ENCODE peak calls at places on chromosomes 4 and X, in eight cellular contexts. One of them, this sample, is unnamed.

GRCh38 chr4:188930822-188931221 is 791.6 kb downstream of the TRIML1 start:
- DNase-seq in HT1080: no peak
- DNase-seq in T-helper 17 cell: no peak
- DNase-seq in PC-3: no peak
- DNase-seq in activated CD4-positive, CD25-positive, alpha-beta regulatory T cell treated with anti-CD3 and anti-CD28 coated beads, Interleukin-2, amount 50 U/mL, for 72 hours: no peak
- DNase-seq in GM13977: no peak
- DNase-seq in activated gamma-delta T cell treated with Interleukin-2 at 50 U/mL for 16 hours: peak; percentile 8
- DNase-seq in AG04450: no peak
- DNase-seq in this sample: no peak

GRCh38 chr4:189843392-189844009 is 97.2 kb upstream of the FRG1 start:
- DNase-seq in HT1080: no peak
- DNase-seq in activated CD4-positive, CD25-positive, alpha-beta regulatory T cell treated with anti-CD3 and anti-CD28 coated beads, Interleukin-2, amount 50 U/mL, for 72 hours: no peak
- DNase-seq in PC-3: no peak
- DNase-seq in activated gamma-delta T cell treated with Interleukin-2 at 50 U/mL for 16 hours: no peak
- DNase-seq in AG04450: no peak
- DNase-seq in T-helper 17 cell: no peak
- DNase-seq in GM13977: no peak
- DNase-seq in this sample: no peak

GRCh38 chr4:105352826-105353225 is 121.0 kb downstream of the PPA2 start:
- DNase-seq in HT1080: peak; percentile 47
- DNase-seq in T-helper 17 cell: no peak
- DNase-seq in GM13977: peak; percentile 30
- DNase-seq in AG04450: no peak
- DNase-seq in PC-3: no peak
- DNase-seq in activated CD4-positive, CD25-positive, alpha-beta regulatory T cell treated with anti-CD3 and anti-CD28 coated beads, Interleukin-2, amount 50 U/mL, for 72 hours: no peak
- DNase-seq in activated gamma-delta T cell treated with Interleukin-2 at 50 U/mL for 16 hours: no peak
- DNase-seq in this sample: peak; percentile 26

GRCh38 chr4:87679449-87680169 is 29.5 kb downstream of the DMP1 start:
- DNase-seq in PC-3: peak; percentile 53
- DNase-seq in activated gamma-delta T cell treated with Interleukin-2 at 50 U/mL for 16 hours: peak; percentile 24
- DNase-seq in AG04450: peak; percentile 46
- DNase-seq in activated CD4-positive, CD25-positive, alpha-beta regulatory T cell treated with anti-CD3 and anti-CD28 coated beads, Interleukin-2, amount 50 U/mL, for 72 hours: no peak
- DNase-seq in GM13977: peak; percentile 27
- DNase-seq in T-helper 17 cell: no peak
- DNase-seq in HT1080: peak; percentile 32
- DNase-seq in this sample: peak; percentile 46

GRCh38 chr4:155271557-155271956 is 63.1 kb downstream of the NPY2R start:
- DNase-seq in activated gamma-delta T cell treated with Interleukin-2 at 50 U/mL for 16 hours: no peak
- DNase-seq in T-helper 17 cell: no peak
- DNase-seq in GM13977: no peak
- DNase-seq in PC-3: no peak
- DNase-seq in AG04450: no peak
- DNase-seq in activated CD4-positive, CD25-positive, alpha-beta regulatory T cell treated with anti-CD3 and anti-CD28 coated beads, Interleukin-2, amount 50 U/mL, for 72 hours: no peak
- DNase-seq in HT1080: no peak
- DNase-seq in this sample: no peak

GRCh38 chr4:124279741-124280140 is 432.8 kb downstream of the ANKRD50 start:
- DNase-seq in activated gamma-delta T cell treated with Interleukin-2 at 50 U/mL for 16 hours: no peak
- DNase-seq in PC-3: peak; percentile 29
- DNase-seq in activated CD4-positive, CD25-positive, alpha-beta regulatory T cell treated with anti-CD3 and anti-CD28 coated beads, Interleukin-2, amount 50 U/mL, for 72 hours: no peak
- DNase-seq in HT1080: no peak
- DNase-seq in GM13977: no peak
- DNase-seq in AG04450: no peak
- DNase-seq in T-helper 17 cell: no peak
- DNase-seq in this sample: no peak

GRCh38 chrX:22025751-22026150 is 6.4 kb upstream of the PHEX start:
- DNase-seq in T-helper 17 cell: no peak
- DNase-seq in GM13977: no peak
- DNase-seq in activated gamma-delta T cell treated with Interleukin-2 at 50 U/mL for 16 hours: no peak
- DNase-seq in activated CD4-positive, CD25-positive, alpha-beta regulatory T cell treated with anti-CD3 and anti-CD28 coated beads, Interleukin-2, amount 50 U/mL, for 72 hours: no peak
- DNase-seq in HT1080: no peak
- DNase-seq in AG04450: no peak
- DNase-seq in PC-3: no peak
- DNase-seq in this sample: no peak

GRCh38 chrX:51743179-51743957 is at the start of gene GSPT2:
- DNase-seq in AG04450: peak; percentile 34
- DNase-seq in HT1080: peak; percentile 60
- DNase-seq in GM13977: peak; percentile 55
- DNase-seq in activated gamma-delta T cell treated with Interleukin-2 at 50 U/mL for 16 hours: peak; percentile 39
- DNase-seq in T-helper 17 cell: peak; percentile 7
- DNase-seq in PC-3: peak; percentile 61
- DNase-seq in activated CD4-positive, CD25-positive, alpha-beta regulatory T cell treated with anti-CD3 and anti-CD28 coated beads, Interleukin-2, amount 50 U/mL, for 72 hours: peak; percentile 60
- DNase-seq in this sample: peak; percentile 76

GRCh38 chrX:17464196-17464595 is 89.2 kb downstream of the NHS start:
- DNase-seq in GM13977: no peak
- DNase-seq in HT1080: peak; percentile 47
- DNase-seq in AG04450: no peak
- DNase-seq in activated gamma-delta T cell treated with Interleukin-2 at 50 U/mL for 16 hours: no peak
- DNase-seq in T-helper 17 cell: no peak
- DNase-seq in PC-3: peak; percentile 26
- DNase-seq in activated CD4-positive, CD25-positive, alpha-beta regulatory T cell treated with anti-CD3 and anti-CD28 coated beads, Interleukin-2, amount 50 U/mL, for 72 hours: no peak
- DNase-seq in this sample: no peak

GRCh38 chr4:140052050-140052449 is 101.9 kb downstream of the MAML3 start:
- DNase-seq in T-helper 17 cell: no peak
- DNase-seq in PC-3: peak; percentile 51
- DNase-seq in activated gamma-delta T cell treated with Interleukin-2 at 50 U/mL for 16 hours: peak; percentile 9
- DNase-seq in GM13977: peak; percentile 21
- DNase-seq in HT1080: no peak
- DNase-seq in AG04450: no peak
- DNase-seq in activated CD4-positive, CD25-positive, alpha-beta regulatory T cell treated with anti-CD3 and anti-CD28 coated beads, Interleukin-2, amount 50 U/mL, for 72 hours: no peak
- DNase-seq in this sample: peak; percentile 31

GRCh38 chr4:25760518-25761157 is 102.2 kb downstream of the SEL1L3 start:
- DNase-seq in PC-3: no peak
- DNase-seq in T-helper 17 cell: no peak
- DNase-seq in activated gamma-delta T cell treated with Interleukin-2 at 50 U/mL for 16 hours: no peak
- DNase-seq in AG04450: no peak
- DNase-seq in activated CD4-positive, CD25-positive, alpha-beta regulatory T cell treated with anti-CD3 and anti-CD28 coated beads, Interleukin-2, amount 50 U/mL, for 72 hours: no peak
- DNase-seq in GM13977: no peak
- DNase-seq in HT1080: no peak
- DNase-seq in this sample: no peak

GRCh38 chr4:183738081-183738673 is 79.1 kb downstream of the TRAPPC11 start:
- DNase-seq in AG04450: no peak
- DNase-seq in GM13977: peak; percentile 37
- DNase-seq in activated CD4-positive, CD25-positive, alpha-beta regulatory T cell treated with anti-CD3 and anti-CD28 coated beads, Interleukin-2, amount 50 U/mL, for 72 hours: no peak
- DNase-seq in HT1080: no peak
- DNase-seq in T-helper 17 cell: no peak
- DNase-seq in activated gamma-delta T cell treated with Interleukin-2 at 50 U/mL for 16 hours: no peak
- DNase-seq in PC-3: peak; percentile 94
- DNase-seq in this sample: no peak

GRCh38 chr4:151957163-151957562 is 196.4 kb upstream of the GATB start:
- DNase-seq in AG04450: no peak
- DNase-seq in activated CD4-positive, CD25-positive, alpha-beta regulatory T cell treated with anti-CD3 and anti-CD28 coated beads, Interleukin-2, amount 50 U/mL, for 72 hours: no peak
- DNase-seq in HT1080: no peak
- DNase-seq in PC-3: no peak
- DNase-seq in activated gamma-delta T cell treated with Interleukin-2 at 50 U/mL for 16 hours: no peak
- DNase-seq in T-helper 17 cell: no peak
- DNase-seq in GM13977: no peak
- DNase-seq in this sample: no peak

GRCh38 chr4:183182873-183183725 is 84.0 kb downstream of the WWC2 start:
- DNase-seq in T-helper 17 cell: no peak
- DNase-seq in activated gamma-delta T cell treated with Interleukin-2 at 50 U/mL for 16 hours: no peak
- DNase-seq in GM13977: no peak
- DNase-seq in PC-3: peak; percentile 64
- DNase-seq in HT1080: peak; percentile 94
- DNase-seq in AG04450: peak; percentile 42
- DNase-seq in activated CD4-positive, CD25-positive, alpha-beta regulatory T cell treated with anti-CD3 and anti-CD28 coated beads, Interleukin-2, amount 50 U/mL, for 72 hours: no peak
- DNase-seq in this sample: peak; percentile 94

GRCh38 chr4:122584517-122584916 is 36.3 kb downstream of the IL21 start:
- DNase-seq in T-helper 17 cell: no peak
- DNase-seq in PC-3: peak; percentile 64
- DNase-seq in AG04450: peak; percentile 33
- DNase-seq in HT1080: peak; percentile 87
- DNase-seq in activated gamma-delta T cell treated with Interleukin-2 at 50 U/mL for 16 hours: no peak
- DNase-seq in activated CD4-positive, CD25-positive, alpha-beta regulatory T cell treated with anti-CD3 and anti-CD28 coated beads, Interleukin-2, amount 50 U/mL, for 72 hours: no peak
- DNase-seq in GM13977: peak; percentile 24
- DNase-seq in this sample: peak; percentile 39

GRCh38 chrX:119482497-119483480 is 14.5 kb downstream of the SLC25A5 start:
- DNase-seq in PC-3: peak; percentile 45
- DNase-seq in GM13977: peak; percentile 71
- DNase-seq in AG04450: no peak
- DNase-seq in activated gamma-delta T cell treated with Interleukin-2 at 50 U/mL for 16 hours: peak; percentile 47
- DNase-seq in HT1080: no peak
- DNase-seq in activated CD4-positive, CD25-positive, alpha-beta regulatory T cell treated with anti-CD3 and anti-CD28 coated beads, Interleukin-2, amount 50 U/mL, for 72 hours: peak; percentile 67
- DNase-seq in T-helper 17 cell: peak; percentile 46
- DNase-seq in this sample: peak; percentile 14

GRCh38 chr4:127856485-127857447 is 23.9 kb upstream of the PLK4 start:
- DNase-seq in activated gamma-delta T cell treated with Interleukin-2 at 50 U/mL for 16 hours: no peak
- DNase-seq in AG04450: peak; percentile 55
- DNase-seq in T-helper 17 cell: no peak
- DNase-seq in HT1080: peak; percentile 61
- DNase-seq in activated CD4-positive, CD25-positive, alpha-beta regulatory T cell treated with anti-CD3 and anti-CD28 coated beads, Interleukin-2, amount 50 U/mL, for 72 hours: no peak
- DNase-seq in PC-3: peak; percentile 56
- DNase-seq in GM13977: peak; percentile 49
- DNase-seq in this sample: peak; percentile 71

GRCh38 chrX:69510137-69510715 is 6.1 kb downstream of the NALF2 start:
- DNase-seq in HT1080: no peak
- DNase-seq in AG04450: no peak
- DNase-seq in PC-3: no peak
- DNase-seq in activated CD4-positive, CD25-positive, alpha-beta regulatory T cell treated with anti-CD3 and anti-CD28 coated beads, Interleukin-2, amount 50 U/mL, for 72 hours: no peak
- DNase-seq in activated gamma-delta T cell treated with Interleukin-2 at 50 U/mL for 16 hours: no peak
- DNase-seq in GM13977: no peak
- DNase-seq in T-helper 17 cell: no peak
- DNase-seq in this sample: no peak

GRCh38 chrX:119343856-119344255 is 55.3 kb upstream of the SLC25A43 start:
- DNase-seq in GM13977: no peak
- DNase-seq in HT1080: peak; percentile 27
- DNase-seq in T-helper 17 cell: no peak
- DNase-seq in PC-3: peak; percentile 79
- DNase-seq in activated CD4-positive, CD25-positive, alpha-beta regulatory T cell treated with anti-CD3 and anti-CD28 coated beads, Interleukin-2, amount 50 U/mL, for 72 hours: no peak
- DNase-seq in AG04450: no peak
- DNase-seq in activated gamma-delta T cell treated with Interleukin-2 at 50 U/mL for 16 hours: no peak
- DNase-seq in this sample: no peak

GRCh38 chr4:17941731-17942130 is 79.8 kb downstream of the LCORL start:
- DNase-seq in PC-3: peak; percentile 1
- DNase-seq in AG04450: no peak
- DNase-seq in T-helper 17 cell: no peak
- DNase-seq in activated CD4-positive, CD25-positive, alpha-beta regulatory T cell treated with anti-CD3 and anti-CD28 coated beads, Interleukin-2, amount 50 U/mL, for 72 hours: no peak
- DNase-seq in HT1080: peak; percentile 29
- DNase-seq in GM13977: no peak
- DNase-seq in activated gamma-delta T cell treated with Interleukin-2 at 50 U/mL for 16 hours: no peak
- DNase-seq in this sample: no peak

GRCh38 chr4:6419452-6420028 is 52.9 kb downstream of the PPP2R2C start:
- DNase-seq in GM13977: no peak
- DNase-seq in activated gamma-delta T cell treated with Interleukin-2 at 50 U/mL for 16 hours: no peak
- DNase-seq in PC-3: no peak
- DNase-seq in activated CD4-positive, CD25-positive, alpha-beta regulatory T cell treated with anti-CD3 and anti-CD28 coated beads, Interleukin-2, amount 50 U/mL, for 72 hours: no peak
- DNase-seq in AG04450: no peak
- DNase-seq in HT1080: peak; percentile 38
- DNase-seq in T-helper 17 cell: no peak
- DNase-seq in this sample: no peak

GRCh38 chrX:150482537-150483217 is 85.7 kb upstream of the MTM1 start:
- DNase-seq in PC-3: peak; percentile 86
- DNase-seq in activated gamma-delta T cell treated with Interleukin-2 at 50 U/mL for 16 hours: no peak
- DNase-seq in AG04450: peak; percentile 11
- DNase-seq in activated CD4-positive, CD25-positive, alpha-beta regulatory T cell treated with anti-CD3 and anti-CD28 coated beads, Interleukin-2, amount 50 U/mL, for 72 hours: no peak
- DNase-seq in T-helper 17 cell: no peak
- DNase-seq in HT1080: peak; percentile 79
- DNase-seq in GM13977: no peak
- DNase-seq in this sample: peak; percentile 19

GRCh38 chr4:73859614-73860088 is 6.6 kb downstream of the PF4V1 start:
- DNase-seq in T-helper 17 cell: no peak
- DNase-seq in HT1080: no peak
- DNase-seq in AG04450: peak; percentile 74
- DNase-seq in PC-3: peak; percentile 36
- DNase-seq in activated CD4-positive, CD25-positive, alpha-beta regulatory T cell treated with anti-CD3 and anti-CD28 coated beads, Interleukin-2, amount 50 U/mL, for 72 hours: no peak
- DNase-seq in GM13977: no peak
- DNase-seq in activated gamma-delta T cell treated with Interleukin-2 at 50 U/mL for 16 hours: no peak
- DNase-seq in this sample: peak; percentile 94

GRCh38 chrX:9278475-9279270 is 186.2 kb upstream of the TBL1X start:
- DNase-seq in GM13977: no peak
- DNase-seq in AG04450: no peak
- DNase-seq in activated gamma-delta T cell treated with Interleukin-2 at 50 U/mL for 16 hours: no peak
- DNase-seq in HT1080: no peak
- DNase-seq in T-helper 17 cell: no peak
- DNase-seq in PC-3: no peak
- DNase-seq in activated CD4-positive, CD25-positive, alpha-beta regulatory T cell treated with anti-CD3 and anti-CD28 coated beads, Interleukin-2, amount 50 U/mL, for 72 hours: no peak
- DNase-seq in this sample: no peak

GRCh38 chr4:173014113-173014558 is 154.5 kb upstream of the GALNT7 start:
- DNase-seq in AG04450: no peak
- DNase-seq in activated gamma-delta T cell treated with Interleukin-2 at 50 U/mL for 16 hours: no peak
- DNase-seq in PC-3: peak; percentile 57
- DNase-seq in GM13977: no peak
- DNase-seq in T-helper 17 cell: no peak
- DNase-seq in activated CD4-positive, CD25-positive, alpha-beta regulatory T cell treated with anti-CD3 and anti-CD28 coated beads, Interleukin-2, amount 50 U/mL, for 72 hours: no peak
- DNase-seq in HT1080: peak; percentile 89
- DNase-seq in this sample: peak; percentile 65

GRCh38 chr4:145234086-145234694 is 53.8 kb upstream of the OTUD4 start:
- DNase-seq in HT1080: peak; percentile 56
- DNase-seq in GM13977: peak; percentile 71
- DNase-seq in activated gamma-delta T cell treated with Interleukin-2 at 50 U/mL for 16 hours: peak; percentile 48
- DNase-seq in PC-3: peak; percentile 87
- DNase-seq in activated CD4-positive, CD25-positive, alpha-beta regulatory T cell treated with anti-CD3 and anti-CD28 coated beads, Interleukin-2, amount 50 U/mL, for 72 hours: no peak
- DNase-seq in AG04450: peak; percentile 34
- DNase-seq in T-helper 17 cell: no peak
- DNase-seq in this sample: peak; percentile 41

GRCh38 chrX:140050906-140051305 is 85.6 kb upstream of the CXorf66 start:
- DNase-seq in activated CD4-positive, CD25-positive, alpha-beta regulatory T cell treated with anti-CD3 and anti-CD28 coated beads, Interleukin-2, amount 50 U/mL, for 72 hours: no peak
- DNase-seq in PC-3: peak; percentile 29
- DNase-seq in AG04450: no peak
- DNase-seq in activated gamma-delta T cell treated with Interleukin-2 at 50 U/mL for 16 hours: no peak
- DNase-seq in GM13977: no peak
- DNase-seq in HT1080: no peak
- DNase-seq in T-helper 17 cell: no peak
- DNase-seq in this sample: peak; percentile 5

GRCh38 chr4:98468744-98469143 is 189.7 kb downstream of the TSPAN5 start:
- DNase-seq in GM13977: no peak
- DNase-seq in AG04450: no peak
- DNase-seq in activated gamma-delta T cell treated with Interleukin-2 at 50 U/mL for 16 hours: no peak
- DNase-seq in T-helper 17 cell: no peak
- DNase-seq in HT1080: no peak
- DNase-seq in activated CD4-positive, CD25-positive, alpha-beta regulatory T cell treated with anti-CD3 and anti-CD28 coated beads, Interleukin-2, amount 50 U/mL, for 72 hours: no peak
- DNase-seq in PC-3: no peak
- DNase-seq in this sample: no peak

GRCh38 chrX:120697053-120697452 is 67.2 kb upstream of the C1GALT1C1 start:
- DNase-seq in GM13977: peak; percentile 4
- DNase-seq in HT1080: no peak
- DNase-seq in activated CD4-positive, CD25-positive, alpha-beta regulatory T cell treated with anti-CD3 and anti-CD28 coated beads, Interleukin-2, amount 50 U/mL, for 72 hours: no peak
- DNase-seq in activated gamma-delta T cell treated with Interleukin-2 at 50 U/mL for 16 hours: no peak
- DNase-seq in T-helper 17 cell: no peak
- DNase-seq in AG04450: no peak
- DNase-seq in PC-3: no peak
- DNase-seq in this sample: no peak

GRCh38 chr4:1330761-1331590 is 16.0 kb upstream of the UVSSA start:
- DNase-seq in T-helper 17 cell: peak; percentile 65
- DNase-seq in activated gamma-delta T cell treated with Interleukin-2 at 50 U/mL for 16 hours: peak; percentile 62
- DNase-seq in HT1080: no peak
- DNase-seq in GM13977: no peak
- DNase-seq in AG04450: no peak
- DNase-seq in activated CD4-positive, CD25-positive, alpha-beta regulatory T cell treated with anti-CD3 and anti-CD28 coated beads, Interleukin-2, amount 50 U/mL, for 72 hours: no peak
- DNase-seq in PC-3: no peak
- DNase-seq in this sample: no peak

GRCh38 chr4:168361365-168362024 is 42.9 kb upstream of the DDX60 start:
- DNase-seq in PC-3: no peak
- DNase-seq in activated gamma-delta T cell treated with Interleukin-2 at 50 U/mL for 16 hours: no peak
- DNase-seq in HT1080: no peak
- DNase-seq in activated CD4-positive, CD25-positive, alpha-beta regulatory T cell treated with anti-CD3 and anti-CD28 coated beads, Interleukin-2, amount 50 U/mL, for 72 hours: no peak
- DNase-seq in T-helper 17 cell: no peak
- DNase-seq in GM13977: no peak
- DNase-seq in AG04450: no peak
- DNase-seq in this sample: no peak

GRCh38 chrX:15146515-15146914 is 123.4 kb downstream of the ASB9 start:
- DNase-seq in activated gamma-delta T cell treated with Interleukin-2 at 50 U/mL for 16 hours: peak; percentile 7
- DNase-seq in HT1080: no peak
- DNase-seq in PC-3: peak; percentile 58
- DNase-seq in activated CD4-positive, CD25-positive, alpha-beta regulatory T cell treated with anti-CD3 and anti-CD28 coated beads, Interleukin-2, amount 50 U/mL, for 72 hours: peak; percentile 37
- DNase-seq in AG04450: no peak
- DNase-seq in GM13977: no peak
- DNase-seq in T-helper 17 cell: no peak
- DNase-seq in this sample: no peak

GRCh38 chrX:3518870-3519269 is 172.4 kb upstream of the MXRA5 start:
- DNase-seq in T-helper 17 cell: no peak
- DNase-seq in activated CD4-positive, CD25-positive, alpha-beta regulatory T cell treated with anti-CD3 and anti-CD28 coated beads, Interleukin-2, amount 50 U/mL, for 72 hours: no peak
- DNase-seq in HT1080: peak; percentile 87
- DNase-seq in PC-3: peak; percentile 77
- DNase-seq in GM13977: no peak
- DNase-seq in activated gamma-delta T cell treated with Interleukin-2 at 50 U/mL for 16 hours: no peak
- DNase-seq in AG04450: peak; percentile 78
- DNase-seq in this sample: peak; percentile 89

GRCh38 chr4:68447201-68447600 is at the start of gene TMPRSS11E:
- DNase-seq in T-helper 17 cell: no peak
- DNase-seq in AG04450: no peak
- DNase-seq in activated CD4-positive, CD25-positive, alpha-beta regulatory T cell treated with anti-CD3 and anti-CD28 coated beads, Interleukin-2, amount 50 U/mL, for 72 hours: no peak
- DNase-seq in GM13977: no peak
- DNase-seq in HT1080: peak; percentile 31
- DNase-seq in PC-3: peak; percentile 92
- DNase-seq in activated gamma-delta T cell treated with Interleukin-2 at 50 U/mL for 16 hours: no peak
- DNase-seq in this sample: no peak